ENCODE peak calls at places on chromosomes 5 and 9, in seven cellular contexts. L, H, V, I, A, D and Q are unnamed samples.

GRCh38 chr5:59390074-59390659 is 503.4 kb downstream of the PDE4D start:
- DNase-seq in L (no peak), H (no peak), V (no peak), I (peak), A (no peak), D (no peak), Q (peak)

GRCh38 chr9:31275419-31275818 is 1109.0 kb upstream of the ACO1 start:
- DNase-seq in L (no peak), H (no peak), V (no peak), I (no peak), A (no peak), D (no peak), Q (no peak)

GRCh38 chr9:76115396-76115795 is 224.9 kb downstream of the PCSK5 start:
- DNase-seq in L (no peak), H (no peak), V (no peak), I (no peak), A (no peak), D (no peak), Q (no peak)

GRCh38 chr5:101278011-101278687 is 375.1 kb upstream of the ST8SIA4 start:
- DNase-seq in L (no peak), H (peak), V (no peak), I (no peak), A (no peak), D (no peak), Q (no peak)

GRCh38 chr9:37719526-37719925 is 34.1 kb upstream of the TRMT10B start:
- DNase-seq in L (no peak), H (no peak), V (no peak), I (no peak), A (no peak), D (no peak), Q (no peak)

GRCh38 chr9:127280880-127281660 is 16.5 kb downstream of the GARNL3 start:
- DNase-seq in L (no peak), H (no peak), V (no peak), I (no peak), A (no peak), D (no peak), Q (no peak)

GRCh38 chr5:139470821-139471300 is at the start of gene SMIM33:
- DNase-seq in L (no peak), H (no peak), V (no peak), I (no peak), A (peak), D (peak), Q (peak)

GRCh38 chr5:137366526-137366925 is 132.6 kb downstream of the SPOCK1 start:
- DNase-seq in L (no peak), H (no peak), V (no peak), I (no peak), A (no peak), D (no peak), Q (no peak)

GRCh38 chr5:158953929-158954534 is 145.7 kb downstream of the EBF1 start:
- DNase-seq in L (no peak), H (no peak), V (no peak), I (no peak), A (no peak), D (no peak), Q (peak)

GRCh38 chr9:25427290-25427689 is 251.0 kb downstream of the TUSC1 start:
- DNase-seq in L (no peak), H (no peak), V (no peak), I (no peak), A (no peak), D (no peak), Q (no peak)

GRCh38 chr5:33153373-33153772 is 287.4 kb upstream of the TARS1 start:
- DNase-seq in L (no peak), H (no peak), V (no peak), I (no peak), A (no peak), D (no peak), Q (no peak)

GRCh38 chr9:73284386-73284785 is 132.7 kb downstream of the ANXA1 start:
- DNase-seq in L (no peak), H (no peak), V (no peak), I (no peak), A (no peak), D (no peak), Q (no peak)

GRCh38 chr5:146877783-146878470 is 630 bp downstream of the PPP2R2B start:
- DNase-seq in L (no peak), H (no peak), V (peak), I (peak), A (peak), D (peak), Q (no peak)

GRCh38 chr9:101650096-101650495 is 55.3 kb upstream of the PPP3R2 start:
- DNase-seq in L (no peak), H (no peak), V (no peak), I (no peak), A (no peak), D (no peak), Q (no peak)

GRCh38 chr9:133023117-133023890 is 7.5 kb upstream of the GTF3C5 start:
- DNase-seq in L (no peak), H (no peak), V (no peak), I (no peak), A (no peak), D (peak), Q (no peak)

GRCh38 chr9:16155878-16156277 is 603.0 kb downstream of the CCDC171 start:
- DNase-seq in L (no peak), H (no peak), V (no peak), I (no peak), A (no peak), D (no peak), Q (no peak)

GRCh38 chr5:87113848-87114247 is 153.8 kb upstream of the RASA1 start:
- DNase-seq in L (no peak), H (peak), V (no peak), I (no peak), A (no peak), D (no peak), Q (no peak)

GRCh38 chr5:74640450-74641013 is at the start of gene ENC1:
- DNase-seq in L (peak), H (no peak), V (peak), I (peak), A (peak), D (peak), Q (peak)